ENCODE peak calls at places on chromosomes 11 and 22, in five cellular contexts. S is ovary, W is mesothelial cell of epicardium, J is endothelial cell, D is colonic mucosa. V is an unnamed sample.
A peak's percentile ranks its signal among the peaks of the same experiment; 100 is the strongest.

GRCh38 chr11:33704240-33705002 is 3.8 kb upstream of the C11orf91 start:
- DNase-seq in S (no peak), W (no peak), J (no peak), D (no peak), V (no peak)

GRCh38 chr11:7204778-7205177 is 46.9 kb upstream of the SYT9 start:
- DNase-seq in S (no peak), W (no peak), J (peak; percentile 12), D (no peak), V (no peak)

GRCh38 chr22:37777122-37777687 is 30.5 kb upstream of the GCAT start:
- DNase-seq in S (no peak), W (no peak), J (no peak), D (peak; percentile 81), V (no peak)

GRCh38 chr11:126917531-126918204 is 82.9 kb downstream of the KIRREL3 start:
- DNase-seq in S (no peak), W (no peak), J (no peak), D (no peak), V (no peak)

GRCh38 chr11:1375161-1375954 is 14.4 kb upstream of the BRSK2 start:
- DNase-seq in S (no peak), W (no peak), J (no peak), D (no peak), V (no peak)

GRCh38 chr22:44597616-44598015 is 99.6 kb upstream of the RTL6 start:
- DNase-seq in S (no peak), W (no peak), J (no peak), D (no peak), V (no peak)

GRCh38 chr11:57219021-57219627 is 17.9 kb downstream of the APLNR start:
- DNase-seq in S (no peak), W (no peak), J (no peak), D (no peak), V (no peak)

GRCh38 chr22:30838111-30838510 is 130.5 kb downstream of the MORC2 start:
- DNase-seq in S (no peak), W (no peak), J (no peak), D (no peak), V (no peak)

GRCh38 chr11:105201166-105201565 is 61.6 kb upstream of the CARD18 start:
- DNase-seq in S (no peak), W (no peak), J (no peak), D (no peak), V (no peak)

GRCh38 chr22:36331912-36332622 is 55.7 kb downstream of the MYH9 start:
- DNase-seq in S (peak; percentile 76), W (no peak), J (peak; percentile 22), D (peak; percentile 78), V (no peak)

GRCh38 chr11:1263036-1263435 is 40.2 kb downstream of the MUC5B start:
- DNase-seq in S (no peak), W (no peak), J (no peak), D (peak; percentile 50), V (no peak)

GRCh38 chr22:19811811-19812771 is 42.6 kb downstream of the GNB1L start:
- DNase-seq in S (peak; percentile 25), W (peak; percentile 31), J (peak; percentile 2), D (peak; percentile 13), V (no peak)

GRCh38 chr11:3042496-3043314 is 14.5 kb downstream of the CARS1 start:
- DNase-seq in S (no peak), W (no peak), J (no peak), D (no peak), V (no peak)

GRCh38 chr22:37508431-37508963 is 10.7 kb downstream of the CARD10 start:
- DNase-seq in S (peak; percentile 26), W (no peak), J (no peak), D (no peak), V (no peak)

GRCh38 chr11:29962243-29962642 is 54.6 kb downstream of the KCNA4 start:
- DNase-seq in S (no peak), W (no peak), J (peak; percentile 30), D (no peak), V (no peak)

GRCh38 chr22:38799265-38800002 is 5.5 kb upstream of the DNAL4 start:
- DNase-seq in S (no peak), W (no peak), J (no peak), D (no peak), V (no peak)

GRCh38 chr11:32437406-32438345 is 2.3 kb upstream of the WT1 start:
- DNase-seq in S (peak; percentile 68), W (peak; percentile 54), J (peak; percentile 12), D (no peak), V (no peak)

GRCh38 chr11:19713221-19714092 is 820 bp downstream of the NAV2 start:
- DNase-seq in S (peak; percentile 36), W (no peak), J (peak; percentile 11), D (no peak), V (no peak)

GRCh38 chr11:120236169-120237107 is 3.5 kb upstream of the POU2F3 start:
- DNase-seq in S (no peak), W (no peak), J (no peak), D (no peak), V (no peak)

GRCh38 chr11:114774599-114775365 is 96.5 kb downstream of the NXPE2 start:
- DNase-seq in S (no peak), W (peak; percentile 79), J (peak; percentile 82), D (peak; percentile 56), V (no peak)
- TF ChIP-seq CTCF in S (no peak), W (peak; percentile 78), J (peak; percentile 87), D (peak; percentile 58), V (peak; percentile 99)

DNA sequence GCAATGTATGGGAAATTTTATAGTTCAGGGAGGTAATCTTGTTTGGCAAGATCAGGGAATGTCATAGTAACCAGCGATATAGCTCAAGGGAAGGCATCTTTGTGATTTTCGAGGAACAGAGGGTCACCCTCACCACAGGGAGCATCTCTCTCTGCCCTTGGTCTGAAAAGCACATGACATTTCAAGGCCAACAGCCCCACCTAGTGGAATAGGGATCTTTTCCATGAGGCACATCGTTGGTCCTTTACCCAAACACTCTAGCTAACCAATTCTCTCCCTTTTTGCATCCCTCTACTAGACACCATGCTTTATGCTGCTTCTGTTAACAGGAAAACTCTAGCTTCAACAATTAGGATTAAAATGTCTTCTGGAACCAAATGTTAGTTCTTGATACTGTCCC is 179.0 kb downstream of the GRM5 start:
- DNase-seq in S (no peak), W (no peak), J (peak; percentile 24), D (peak; percentile 33), V (no peak)
- TF ChIP-seq CTCF in S (no peak), W (no peak), J (peak; percentile 31), D (no peak), V (peak; percentile 26)

GRCh38 chr11:64007629-64008282 is 21.5 kb downstream of the OTUB1 start:
- DNase-seq in S (peak; percentile 81), W (peak; percentile 72), J (peak; percentile 73), D (peak; percentile 70), V (no peak)
- TF ChIP-seq CTCF in S (peak; percentile 28), W (peak; percentile 42), J (no peak), D (peak; percentile 19), V (no peak)

GRCh38 chr22:23793326-23793725 is 6.6 kb downstream of the SMARCB1 start:
- DNase-seq in S (no peak), W (no peak), J (no peak), D (no peak), V (no peak)
- TF ChIP-seq CTCF in S (no peak), W (no peak), J (no peak), D (no peak), V (no peak)

V was measured in D721Med.